ENCODE peak calls at places on chromosome 12, in six cellular contexts. Q is cardiac muscle cell, B is tibial nerve, X is neural progenitor cell, L is sigmoid colon, S is GM12865. M is an unnamed sample.
A peak's percentile ranks its signal among the peaks of the same experiment; 100 is the strongest.

GRCh38 chr12:19035552-19035951 is 94.0 kb upstream of the PLEKHA5 start:
- DNase-seq in Q (peak; percentile 88), B (no peak), X (no peak), L (no peak), S (no peak), M (no peak)

GRCh38 chr12:10941916-10942607 is 3.0 kb upstream of the TAS2R14 start:
- DNase-seq in Q (no peak), B (no peak), X (no peak), L (no peak), S (no peak), M (no peak)

GRCh38 chr12:125371023-125371422 is 305.8 kb downstream of the AACS start:
- DNase-seq in Q (no peak), B (no peak), X (peak; percentile 13), L (no peak), S (no peak), M (no peak)

GRCh38 chr12:117125275-117125613 is 26.0 kb upstream of the TESC start:
- DNase-seq in Q (no peak), B (no peak), X (no peak), L (no peak), S (no peak), M (no peak)

GRCh38 chr12:66694666-66695065 is 15.8 kb upstream of the GRIP1 start:
- DNase-seq in Q (no peak), B (no peak), X (no peak), L (no peak), S (no peak), M (no peak)

GRCh38 chr12:113259499-113259953 is 38.3 kb downstream of the TPCN1 start:
- DNase-seq in Q (peak; percentile 67), B (peak; percentile 82), X (no peak), L (peak; percentile 95), S (no peak), M (no peak)

GRCh38 chr12:32455607-32456063 is 56.3 kb downstream of the FGD4 start:
- DNase-seq in Q (peak; percentile 86), B (no peak), X (peak; percentile 72), L (no peak), S (peak; percentile 65), M (no peak)

GRCh38 chr12:130501821-130502220 is 164.1 kb downstream of the PIWIL1 start:
- DNase-seq in Q (no peak), B (no peak), X (no peak), L (no peak), S (no peak), M (no peak)

GRCh38 chr12:119659289-119659897 is 8.5 kb upstream of the PRKAB1 start:
- DNase-seq in Q (peak; percentile 33), B (no peak), X (peak; percentile 50), L (no peak), S (peak; percentile 46), M (no peak)

GRCh38 chr12:78290606-78291345 is 460.1 kb downstream of the NAV3 start:
- DNase-seq in Q (peak; percentile 83), B (no peak), X (no peak), L (no peak), S (no peak), M (no peak)

GRCh38 chr12:20370001-20370381 is 1.7 kb downstream of the PDE3A start:
- DNase-seq in Q (peak; percentile 56), B (no peak), X (peak; percentile 32), L (peak; percentile 84), S (no peak), M (no peak)

GRCh38 chr12:56897844-56898341 is 36.3 kb downstream of the SDR9C7 start:
- DNase-seq in Q (no peak), B (no peak), X (no peak), L (no peak), S (no peak), M (no peak)

GRCh38 chr12:117818400-117818799 is 150.4 kb downstream of the KSR2 start:
- DNase-seq in Q (no peak), B (no peak), X (peak; percentile 71), L (no peak), S (no peak), M (no peak)

GRCh38 chr12:51821423-51822260 is 26.9 kb downstream of the FIGNL2 start:
- DNase-seq in Q (no peak), B (no peak), X (peak; percentile 66), L (no peak), S (no peak), M (no peak)

GRCh38 chr12:65466906-65467305 is 188.4 kb downstream of the MSRB3 start:
- DNase-seq in Q (peak; percentile 46), B (no peak), X (no peak), L (no peak), S (no peak), M (no peak)

GRCh38 chr12:72349491-72349890 is 77.3 kb downstream of the TRHDE start:
- DNase-seq in Q (no peak), B (no peak), X (no peak), L (no peak), S (no peak), M (no peak)

GRCh38 chr12:80269953-80270552 is 170.7 kb downstream of the OTOGL start:
- DNase-seq in Q (peak; percentile 66), B (no peak), X (peak; percentile 62), L (no peak), S (peak; percentile 59), M (no peak)

GRCh38 chr12:111758120-111758561 is 8.6 kb upstream of the ALDH2 start:
- DNase-seq in Q (no peak), B (no peak), X (peak; percentile 47), L (no peak), S (no peak), M (no peak)

GRCh38 chr12:30847259-30847658 is 79.3 kb upstream of the TSPAN11 start:
- DNase-seq in Q (peak; percentile 82), B (no peak), X (peak; percentile 83), L (no peak), S (peak; percentile 83), M (no peak)

GRCh38 chr12:288687-289086 is 26.1 kb upstream of the SLC6A13 start:
- DNase-seq in Q (peak; percentile 55), B (no peak), X (no peak), L (no peak), S (no peak), M (no peak)

GRCh38 chr12:82952946-82953345 is 266.2 kb downstream of the TMTC2 start:
- DNase-seq in Q (no peak), B (no peak), X (no peak), L (no peak), S (peak; percentile 24), M (no peak)

GRCh38 chr12:26878661-26879119 is 45.7 kb upstream of the ITPR2 start:
- DNase-seq in Q (peak; percentile 49), B (peak; percentile 51), X (no peak), L (peak; percentile 92), S (peak; percentile 39), M (no peak)

GRCh38 chr12:104958946-104959841 is 1.1 kb upstream of the SLC41A2 start:
- DNase-seq in Q (peak; percentile 47), B (no peak), X (no peak), L (no peak), S (no peak), M (no peak)

GRCh38 chr12:102435827-102436436 is 44.4 kb downstream of the IGF1 start:
- DNase-seq in Q (no peak), B (no peak), X (no peak), L (no peak), S (peak; percentile 28), M (no peak)

GRCh38 chr12:71562681-71563595 is 100.7 kb downstream of the ZFC3H1 start:
- DNase-seq in Q (no peak), B (no peak), X (no peak), L (no peak), S (no peak), M (no peak)

GRCh38 chr12:100128509-100128908 is 14.2 kb downstream of the BLTP3B start:
- DNase-seq in Q (peak; percentile 76), B (peak; percentile 32), X (peak; percentile 55), L (no peak), S (no peak), M (no peak)
- TF ChIP-seq CTCF in Q (peak; percentile 53), B (peak; percentile 25), X (peak; percentile 51), L (no peak), S (no peak), M (peak; percentile 41)

DNA sequence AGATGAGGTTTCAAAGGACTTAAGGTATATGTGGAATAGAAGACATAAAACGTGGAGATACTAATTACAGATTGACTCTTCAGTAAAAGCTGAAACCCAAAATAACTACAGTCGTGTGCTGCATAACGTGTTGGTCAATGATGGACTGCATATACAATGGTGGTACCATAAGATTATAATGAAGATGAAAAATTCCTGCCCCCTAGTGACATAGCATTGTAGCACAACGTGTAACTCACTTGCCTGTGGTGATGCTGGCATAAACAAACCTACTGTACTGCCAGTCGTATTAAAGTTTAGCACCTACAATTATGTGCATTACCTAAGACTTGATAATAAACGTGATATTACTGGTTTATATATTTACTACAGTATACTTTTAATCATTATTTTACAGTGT is 150.3 kb downstream of the LRRK2 start:
- DNase-seq in Q (peak; percentile 5), B (no peak), X (no peak), L (no peak), S (peak; percentile 31), M (no peak)
- TF ChIP-seq CTCF in Q (peak; percentile 15), B (no peak), X (peak; percentile 45), L (no peak), S (peak; percentile 46), M (peak; percentile 38)

GRCh38 chr12:6978188-6978986 is 7.7 kb downstream of the EMG1 start:
- DNase-seq in Q (no peak), B (no peak), X (no peak), L (no peak), S (no peak), M (no peak)

GRCh38 chr12:6974180-6974579 is 3.5 kb downstream of the EMG1 start:
- DNase-seq in Q (no peak), B (no peak), X (no peak), L (no peak), S (no peak), M (no peak)

GRCh38 chr12:6979021-6979420 is 8.3 kb downstream of the EMG1 start:
- DNase-seq in Q (no peak), B (no peak), X (no peak), L (no peak), S (no peak), M (no peak)

GRCh38 chr12:6977653-6978052 is 6.9 kb downstream of the EMG1 start:
- DNase-seq in Q (no peak), B (no peak), X (no peak), L (no peak), S (no peak), M (no peak)

GRCh38 chr12:6975297-6976032 is 4.8 kb downstream of the EMG1 start:
- DNase-seq in Q (no peak), B (no peak), X (no peak), L (peak; percentile 35), S (peak; percentile 36), M (no peak)
- TF ChIP-seq CTCF in Q (no peak), B (no peak), X (no peak), L (no peak), S (no peak), M (no peak)

GRCh38 chr12:124049451-124050094 is 76.6 kb downstream of the ZNF664 start:
- DNase-seq in Q (no peak), B (no peak), X (no peak), L (no peak), S (no peak), M (no peak)

GRCh38 chr12:124055066-124055465 is 82.1 kb downstream of the ZNF664 start:
- DNase-seq in Q (peak; percentile 23), B (no peak), X (no peak), L (no peak), S (no peak), M (no peak)

GRCh38 chr12:124059752-124060151 is 86.7 kb downstream of the ZNF664 start:
- DNase-seq in Q (no peak), B (no peak), X (no peak), L (no peak), S (no peak), M (no peak)

GRCh38 chr12:124057691-124058090 is 84.7 kb downstream of the ZNF664 start:
- DNase-seq in Q (no peak), B (no peak), X (no peak), L (no peak), S (no peak), M (no peak)

GRCh38 chr12:124053855-124054254 is 80.8 kb downstream of the ZNF664 start:
- DNase-seq in Q (peak; percentile 89), B (peak; percentile 33), X (peak; percentile 82), L (peak; percentile 84), S (peak; percentile 57), M (no peak)
- TF ChIP-seq CTCF in Q (peak; percentile 86), B (peak; percentile 60), X (peak; percentile 77), L (peak; percentile 64), S (peak; percentile 44), M (peak; percentile 61)